ENCODE peak calls at places on chromosomes 1 and 21, in six cellular contexts. T is HCT116, E is PC-3, A is SK-N-SH, G is neural progenitor cell, R is MM.1S. I is an unnamed sample.

GRCh38 chr1:68449901-68450300 is at the start of gene RPE65:
- DNase-seq in T (no peak), E (no peak), A (no peak), G (peak), R (no peak), I (no peak)

GRCh38 chr1:221987860-221988520 is 246.1 kb upstream of the DUSP10 start:
- DNase-seq in T (no peak), E (peak), A (no peak), G (no peak), R (no peak), I (peak)

GRCh38 chr1:8423702-8424538 is 106.0 kb downstream of the SLC45A1 start:
- DNase-seq in T (peak), E (peak), A (peak), G (peak), R (no peak), I (peak)

GRCh38 chr1:181490276-181490675 is 7.0 kb downstream of the CACNA1E start:
- DNase-seq in T (no peak), E (no peak), A (no peak), G (no peak), R (no peak), I (no peak)

GRCh38 chr1:242057745-242058115 is 58.8 kb upstream of the MAP1LC3C start:
- DNase-seq in T (no peak), E (no peak), A (peak), G (peak), R (no peak), I (no peak)

GRCh38 chr1:179881642-179882252 is 338 bp upstream of the TOR1AIP1 start:
- DNase-seq in T (peak), E (peak), A (peak), G (no peak), R (no peak), I (peak)

GRCh38 chr1:31476891-31477846 is 64.2 kb downstream of the SERINC2 start:
- DNase-seq in T (no peak), E (peak), A (peak), G (no peak), R (peak), I (peak)

GRCh38 chr1:61341426-61341825 is 259.1 kb downstream of the NFIA start:
- DNase-seq in T (no peak), E (no peak), A (no peak), G (no peak), R (no peak), I (no peak)

GRCh38 chr1:56709269-56709880 is 64.3 kb downstream of the PRKAA2 start:
- DNase-seq in T (peak), E (peak), A (peak), G (peak), R (peak), I (peak)

GRCh38 chr1:205004296-205004813 is 38.7 kb upstream of the CNTN2 start:
- DNase-seq in T (no peak), E (no peak), A (no peak), G (no peak), R (no peak), I (no peak)

GRCh38 chr1:185767721-185768120 is 33.5 kb downstream of the HMCN1 start:
- DNase-seq in T (no peak), E (no peak), A (no peak), G (no peak), R (no peak), I (no peak)

GRCh38 chr1:193654951-193655705 is 468.7 kb upstream of the B3GALT2 start:
- DNase-seq in T (peak), E (peak), A (no peak), G (no peak), R (no peak), I (peak)

GRCh38 chr1:150213170-150214098 is 22.5 kb downstream of the ANP32E start:
- DNase-seq in T (no peak), E (peak), A (peak), G (peak), R (peak), I (peak)

GRCh38 chr1:229871078-229871676 is 195.9 kb upstream of the GALNT2 start:
- DNase-seq in T (no peak), E (no peak), A (no peak), G (no peak), R (no peak), I (no peak)

GRCh38 chr1:175042650-175043049 is 19.4 kb upstream of the MRPS14 start:
- DNase-seq in T (no peak), E (no peak), A (no peak), G (no peak), R (no peak), I (no peak)

GRCh38 chr1:193019442-193020026 is 39.6 kb downstream of the UCHL5 start:
- DNase-seq in T (peak), E (peak), A (peak), G (peak), R (peak), I (peak)

GRCh38 chr1:209220048-209220524 is 363.4 kb upstream of the CAMK1G start:
- DNase-seq in T (no peak), E (no peak), A (peak), G (no peak), R (no peak), I (no peak)

GRCh38 chr1:29655945-29656866 is 419.9 kb downstream of the PTPRU start:
- DNase-seq in T (no peak), E (peak), A (peak), G (peak), R (no peak), I (peak)

GRCh38 chr1:235068155-235069121 is 60.2 kb downstream of the TOMM20 start:
- DNase-seq in T (peak), E (peak), A (no peak), G (no peak), R (no peak), I (peak)

GRCh38 chr1:15997637-15998280 is 6.3 kb upstream of the SRARP start:
- DNase-seq in T (no peak), E (no peak), A (no peak), G (no peak), R (no peak), I (no peak)

GRCh38 chr1:202798260-202798659 is 10.0 kb downstream of the KDM5B start:
- DNase-seq in T (no peak), E (no peak), A (no peak), G (no peak), R (peak), I (no peak)

GRCh38 chr1:56194911-56195310 is 384.5 kb downstream of the PLPP3 start:
- DNase-seq in T (no peak), E (no peak), A (no peak), G (no peak), R (no peak), I (peak)

GRCh38 chr1:232385221-232385620 is 244.7 kb downstream of the SIPA1L2 start:
- DNase-seq in T (no peak), E (peak), A (no peak), G (no peak), R (no peak), I (peak)

GRCh38 chr1:96236156-96236739 is 485.3 kb upstream of the PTBP2 start:
- DNase-seq in T (peak), E (peak), A (peak), G (peak), R (peak), I (peak)

GRCh38 chr1:234272656-234273312 is 100.5 kb upstream of the COA6 start:
- DNase-seq in T (no peak), E (no peak), A (no peak), G (no peak), R (no peak), I (no peak)

GRCh38 chr1:33120436-33121231 is 39.7 kb downstream of the AZIN2 start:
- DNase-seq in T (no peak), E (peak), A (peak), G (no peak), R (no peak), I (no peak)

GRCh38 chr1:157137773-157138219 is 399 bp downstream of the ETV3 start:
- DNase-seq in T (no peak), E (no peak), A (peak), G (peak), R (no peak), I (peak)

GRCh38 chr1:95935719-95936118 is 701.7 kb downstream of the RWDD3 start:
- DNase-seq in T (no peak), E (no peak), A (no peak), G (no peak), R (no peak), I (no peak)

GRCh38 chr1:183983371-183984105 is 54.0 kb downstream of the COLGALT2 start:
- DNase-seq in T (no peak), E (no peak), A (no peak), G (no peak), R (no peak), I (no peak)

DNA sequence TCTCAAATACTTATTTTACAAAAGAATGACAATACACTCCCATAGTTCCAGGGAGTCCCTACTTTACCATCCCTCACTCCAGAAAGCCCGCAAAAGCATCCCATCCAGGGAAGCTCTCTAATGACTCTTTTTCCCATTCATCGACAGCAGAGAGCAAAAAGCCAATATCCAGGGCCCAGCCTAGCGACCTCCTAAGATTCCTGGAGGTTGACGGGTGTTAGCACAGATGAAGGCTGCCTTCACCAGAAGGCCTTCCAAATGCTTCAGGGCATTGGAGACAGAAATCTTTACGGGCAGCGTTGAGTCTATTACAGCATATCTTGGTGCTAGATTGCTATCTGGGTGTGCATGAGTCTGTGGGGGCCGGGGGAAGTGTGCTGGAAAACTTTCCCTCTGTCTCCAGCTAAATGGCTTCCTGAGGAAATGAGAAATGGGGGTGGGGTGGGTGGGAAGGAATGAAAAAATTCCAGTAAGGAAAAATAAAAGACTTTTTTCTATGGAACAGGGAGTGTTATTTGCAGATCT is 136.6 kb downstream of the PROX1 start:
- DNase-seq in T (no peak), E (no peak), A (peak), G (no peak), R (no peak), I (no peak)
- TF ChIP-seq EZH2phosphoT487 in T (no peak), E (no peak), A (no peak), G (no peak), R (no peak), I (no peak)

GRCh38 chr21:36980280-36981048 is 14.0 kb upstream of the HLCS start:
- DNase-seq in T (no peak), E (peak), A (peak), G (peak), R (no peak), I (peak)
- H3K9ac ChIP-seq in T (peak), E (peak), A (no peak), G (no peak), R (no peak), I (peak)

GRCh38 chr21:34074283-34075098 is 1.1 kb downstream of the MRPS6 start:
- DNase-seq in T (no peak), E (peak), A (peak), G (peak), R (no peak), I (peak)

GRCh38 chr21:34072145-34073031 is 990 bp upstream of the MRPS6 start:
- DNase-seq in T (no peak), E (peak), A (no peak), G (no peak), R (no peak), I (peak)

GRCh38 chr21:34075099-34075425 is 1.7 kb downstream of the MRPS6 start:
- DNase-seq in T (no peak), E (no peak), A (no peak), G (no peak), R (no peak), I (no peak)

GRCh38 chr21:34073032-34073748 is at the start of the genes MRPS6 and SLC5A3:
- DNase-seq in T (peak), E (peak), A (peak), G (peak), R (peak), I (peak)

DNA sequence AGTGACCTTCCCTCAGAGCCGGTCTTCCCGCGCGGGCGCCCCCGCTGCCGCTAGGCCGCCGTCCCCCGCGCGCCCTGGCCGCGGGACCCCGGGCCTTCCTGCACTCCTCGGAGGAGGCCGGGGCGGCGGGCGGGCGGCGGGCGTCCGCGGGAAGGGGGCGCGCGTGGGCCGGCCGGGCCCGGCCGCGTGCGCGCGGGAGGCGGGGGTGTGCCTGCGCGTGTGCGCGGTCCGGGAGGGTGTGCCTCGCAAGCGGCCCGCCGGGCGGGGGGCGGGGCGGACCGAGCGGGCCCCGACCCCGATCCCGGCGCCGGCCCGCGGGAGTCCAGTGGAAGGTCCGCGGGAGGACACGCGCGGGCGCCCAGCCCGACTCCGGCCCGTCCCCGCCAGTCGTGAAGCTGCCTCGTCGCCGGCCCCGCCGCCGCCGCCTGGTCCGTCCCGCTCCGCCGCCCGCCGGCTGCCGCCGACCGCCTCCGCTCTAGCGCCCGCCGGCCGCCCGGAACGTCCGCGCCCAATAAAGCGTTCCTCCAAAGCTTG is 438 bp downstream of the MRPS6 start:
- DNase-seq in T (no peak), E (peak), A (peak), G (peak), R (peak), I (peak)
- TF ChIP-seq EZH2phosphoT487 in T (no peak), E (no peak), A (no peak), G (no peak), R (no peak), I (no peak)

DNA sequence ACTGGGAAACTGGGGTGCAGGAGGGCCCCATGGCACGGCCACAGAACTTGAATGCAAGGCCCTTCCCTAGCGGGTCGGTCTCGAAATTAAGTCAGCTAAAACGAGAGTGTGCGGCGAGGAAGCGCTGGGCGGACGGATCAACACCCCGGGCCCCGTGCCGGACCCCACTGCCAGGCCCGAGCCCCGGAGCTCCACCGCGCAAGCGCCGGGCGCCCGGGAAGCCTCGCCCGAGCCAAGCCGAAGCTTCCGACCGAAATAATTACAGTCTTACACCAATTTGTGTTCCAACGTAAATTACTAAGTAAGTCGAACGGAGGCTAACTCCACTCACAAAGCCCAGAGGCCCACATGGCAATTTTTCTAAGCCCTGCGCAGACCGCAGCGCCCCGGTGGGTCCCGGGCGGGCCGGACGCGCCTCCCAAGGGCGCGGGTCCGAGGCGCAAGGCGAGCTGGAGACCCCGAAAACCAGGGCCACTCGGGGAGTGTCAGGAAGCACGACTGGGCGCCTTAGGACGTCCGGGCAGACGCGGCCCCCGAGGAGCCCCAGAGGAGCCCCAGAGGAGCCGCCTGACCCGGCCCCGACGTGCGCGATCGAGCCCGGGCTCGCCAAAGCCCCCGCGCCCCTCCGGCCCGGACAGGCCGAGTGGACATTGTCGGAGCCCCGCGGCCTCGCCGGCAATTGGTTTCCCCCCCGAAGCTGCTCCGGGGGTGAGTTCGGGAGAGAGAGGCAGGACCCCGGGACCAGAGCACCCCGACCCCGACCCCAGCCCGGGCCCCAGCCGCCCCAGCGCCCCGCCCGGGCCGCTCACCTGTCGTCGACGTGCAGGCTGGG is 585 bp downstream of the RIPK4 start:
- DNase-seq in T (no peak), E (no peak), A (no peak), G (peak), R (no peak), I (peak)
- H3K9ac ChIP-seq in T (peak), E (peak), A (peak), G (no peak), R (no peak), I (peak)

I was measured in GM23248.